ENCODE peak calls at places on chromosomes 16 and 17, in four cellular contexts. Z, M, K and J are unnamed samples.

GRCh38 chr17:28725660-28726395 is at the start of gene TLCD1:
- DNase-seq in Z (no peak), M (peak), K (peak), J (peak)

GRCh38 chr16:27238016-27238587 is 30.5 kb downstream of the NSMCE1 start:
- DNase-seq in Z (no peak), M (peak), K (no peak), J (no peak)

GRCh38 chr17:8954339-8954738 is 11.2 kb downstream of the PIK3R5 start:
- DNase-seq in Z (no peak), M (peak), K (no peak), J (peak)

GRCh38 chr16:64035337-64035736 is 1086.5 kb downstream of the CDH11 start:
- DNase-seq in Z (no peak), M (no peak), K (no peak), J (no peak)

GRCh38 chr16:87754535-87754934 is 11.3 kb downstream of the KLHDC4 start:
- DNase-seq in Z (no peak), M (no peak), K (no peak), J (no peak)

GRCh38 chr17:59791603-59792457 is 84.4 kb downstream of the VMP1 start:
- DNase-seq in Z (no peak), M (no peak), K (no peak), J (no peak)

GRCh38 chr17:48816774-48817590 is at the start of gene TTLL6:
- DNase-seq in Z (peak), M (peak), K (peak), J (peak)

GRCh38 chr16:86517652-86518258 is 7.4 kb downstream of the FOXF1 start:
- DNase-seq in Z (no peak), M (peak), K (peak), J (peak)

GRCh38 chr16:10180771-10181163 is 1.5 kb downstream of the GRIN2A start:
- DNase-seq in Z (no peak), M (peak), K (peak), J (no peak)

GRCh38 chr17:39125143-39125875 is 26.1 kb downstream of the PLXDC1 start:
- DNase-seq in Z (no peak), M (no peak), K (no peak), J (no peak)

GRCh38 chr16:56600398-56600999 is 7.9 kb upstream of the MT2A start:
- DNase-seq in Z (no peak), M (no peak), K (peak), J (peak)

GRCh38 chr17:31753011-31753410 is 106.0 kb downstream of the COPRS start:
- DNase-seq in Z (no peak), M (no peak), K (no peak), J (no peak)

GRCh38 chr17:64460955-64461354 is 12.0 kb downstream of the MILR1 start:
- DNase-seq in Z (no peak), M (peak), K (no peak), J (peak)

GRCh38 chr17:49968380-49969133 is 433 bp upstream of the DLX4 start:
- DNase-seq in Z (no peak), M (peak), K (peak), J (peak)

GRCh38 chr16:25143898-25144297 is 32.4 kb downstream of the LCMT1 start:
- DNase-seq in Z (no peak), M (no peak), K (peak), J (no peak)

GRCh38 chr16:78684040-78684611 is 584.7 kb downstream of the WWOX start:
- DNase-seq in Z (no peak), M (peak), K (no peak), J (peak)

GRCh38 chr16:57837305-57838125 is 35.2 kb upstream of the KIFC3 start:
- DNase-seq in Z (no peak), M (no peak), K (no peak), J (no peak)

GRCh38 chr16:74169687-74170522 is 126.7 kb upstream of the PSMD7 start:
- DNase-seq in Z (no peak), M (peak), K (peak), J (no peak)

DNA sequence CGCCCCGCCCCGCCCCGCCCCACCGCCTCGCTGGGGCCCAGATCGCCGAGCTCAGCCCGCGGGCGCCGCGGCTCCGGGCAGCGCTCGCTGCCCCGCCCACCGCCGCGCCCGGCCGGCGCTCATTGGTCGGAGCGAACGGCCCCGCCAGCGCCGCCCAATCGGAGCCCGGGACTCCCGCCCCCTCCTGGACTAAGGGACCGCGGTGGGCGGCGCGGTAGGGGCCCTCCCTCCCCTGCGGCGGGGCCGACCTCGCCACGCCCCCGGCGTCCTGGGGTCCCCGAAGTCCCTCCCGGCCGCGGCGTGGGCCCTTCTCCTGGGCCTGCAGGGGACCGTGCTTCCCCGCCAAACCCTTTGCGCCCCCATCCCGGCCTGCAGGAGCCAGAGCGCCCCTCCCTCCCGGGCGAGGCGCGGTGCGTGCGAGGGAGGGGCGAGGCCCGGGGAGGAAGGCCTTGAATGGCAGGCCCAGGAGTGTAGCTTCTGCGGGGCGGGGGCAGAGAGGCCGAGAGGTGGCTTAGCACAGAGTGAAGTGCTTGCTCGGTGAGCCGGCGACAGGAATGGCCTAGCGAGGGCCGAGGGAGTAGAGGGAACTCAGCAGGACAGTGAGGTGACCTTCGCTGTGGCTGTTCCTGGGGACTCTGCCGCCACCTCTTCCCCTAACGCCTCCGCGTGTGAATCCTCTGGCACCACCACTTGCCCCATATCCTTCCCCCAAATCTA is at the start of gene CAMKK1:
- DNase-seq in Z (peak), M (peak), K (peak), J (peak)
- H3K27ac ChIP-seq in Z (no peak), M (peak), K (peak), J (peak)

GRCh38 chr17:7025240-7025639 is 2.4 kb downstream of the BCL6B start:
- DNase-seq in Z (no peak), M (no peak), K (no peak), J (no peak)

GRCh38 chr17:7027335-7027734 is 4.5 kb downstream of the BCL6B start:
- DNase-seq in Z (no peak), M (no peak), K (no peak), J (no peak)

GRCh38 chr17:7029096-7029495 is 6.2 kb downstream of the BCL6B start:
- DNase-seq in Z (no peak), M (no peak), K (no peak), J (no peak)

GRCh38 chr17:7026471-7027115 is 3.7 kb downstream of the BCL6B start:
- DNase-seq in Z (no peak), M (no peak), K (no peak), J (no peak)

DNA sequence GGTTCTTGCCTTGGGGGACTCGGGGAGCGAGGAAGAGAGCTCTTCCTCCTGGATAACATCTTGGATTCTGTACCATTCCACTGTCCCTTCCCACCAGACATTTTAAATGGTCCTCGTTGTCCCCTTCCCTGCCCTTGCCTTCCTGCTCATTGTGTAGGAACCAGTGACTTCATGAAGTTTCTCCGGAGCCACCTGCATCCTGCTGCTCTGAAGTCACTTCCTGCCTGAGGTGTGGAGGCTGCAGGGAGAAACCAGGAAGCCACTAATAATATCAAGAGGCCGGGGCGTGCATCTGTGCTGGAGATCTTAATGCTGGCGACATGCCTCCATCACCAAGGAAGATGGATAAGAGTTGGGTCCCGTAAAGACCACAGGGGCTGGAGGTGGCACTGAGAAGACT is 6.2 kb upstream of the SLC16A13 start:
- DNase-seq in Z (no peak), M (peak), K (no peak), J (no peak)
- H3K27ac ChIP-seq in Z (no peak), M (peak), K (no peak), J (peak)

GRCh38 chr16:84047206-84047605 is 4.6 kb upstream of the SLC38A8 start:
- DNase-seq in Z (no peak), M (no peak), K (no peak), J (peak)

GRCh38 chr16:84049403-84050060 is 6.9 kb upstream of the SLC38A8 start:
- DNase-seq in Z (no peak), M (no peak), K (no peak), J (no peak)

GRCh38 chr16:84048871-84049270 is 6.3 kb upstream of the SLC38A8 start:
- DNase-seq in Z (no peak), M (no peak), K (peak), J (peak)

GRCh38 chr16:84047626-84048025 is 5.0 kb upstream of the SLC38A8 start:
- DNase-seq in Z (no peak), M (no peak), K (no peak), J (no peak)

DNA sequence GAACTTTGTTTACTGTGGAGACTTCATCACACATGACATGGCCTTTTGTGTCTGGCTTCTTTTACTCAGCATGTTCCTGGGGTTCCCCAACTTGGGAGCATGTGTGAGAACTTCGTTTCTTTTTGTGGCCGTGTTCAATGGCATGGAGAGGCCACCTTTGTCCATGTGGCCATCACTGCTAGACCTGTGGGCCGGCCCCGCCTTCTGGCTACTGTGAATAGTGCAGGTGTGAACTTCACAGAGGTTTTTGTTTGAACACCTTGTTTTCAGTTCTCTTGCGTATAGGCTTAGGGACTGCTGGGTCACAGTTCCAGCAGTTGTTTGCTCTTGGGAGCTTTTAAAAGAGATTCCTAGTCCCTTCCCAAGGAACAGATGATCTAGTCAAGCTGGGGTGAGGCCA is 5.7 kb upstream of the SLC38A8 start:
- DNase-seq in Z (no peak), M (no peak), K (peak), J (peak)
- H3K27ac ChIP-seq in Z (no peak), M (no peak), K (peak), J (no peak)

GRCh38 chr16:23866628-23867027 is 30.8 kb downstream of the PRKCB start:
- DNase-seq in Z (no peak), M (no peak), K (no peak), J (no peak)
- H3K27ac ChIP-seq in Z (no peak), M (no peak), K (no peak), J (no peak)

DNA sequence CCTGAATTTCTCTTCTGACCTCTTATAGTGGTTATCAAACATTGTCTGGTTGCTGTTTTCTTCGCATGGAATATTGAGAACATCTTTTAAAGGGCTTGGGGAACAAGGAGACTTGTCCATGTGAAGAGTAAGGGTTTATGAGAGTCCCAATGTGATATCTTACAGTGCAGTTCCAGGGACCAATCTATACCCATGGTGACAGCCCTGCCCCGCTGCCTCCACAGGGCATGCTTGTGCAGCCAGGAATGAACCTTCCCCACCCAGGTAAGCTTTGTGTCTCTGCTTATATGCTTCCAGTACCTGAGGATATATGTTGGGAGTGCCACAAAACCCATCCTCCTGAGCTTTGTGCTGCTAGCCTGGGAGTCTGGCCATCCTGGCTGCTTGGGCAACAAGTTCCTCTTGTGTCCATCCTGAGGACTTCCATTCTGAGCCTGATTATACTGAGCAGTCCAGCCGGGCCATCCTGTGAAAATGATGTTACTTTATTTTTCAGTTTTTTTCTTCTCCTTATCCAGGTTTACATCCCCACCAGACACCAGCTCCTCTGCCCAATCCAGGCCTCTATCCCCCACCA is 9.5 kb upstream of the RAPGEFL1 start:
- DNase-seq in Z (no peak), M (no peak), K (no peak), J (no peak)
- H3K27ac ChIP-seq in Z (no peak), M (peak), K (no peak), J (peak)